ENCODE peak calls at places on chromosomes 7 and 10, in four cellular contexts. One of them, this sample, is unnamed.

GRCh38 chr10:33136271-33136670 is 178.2 kb upstream of the ITGB1 start:
- DNase-seq in fibroblast of pulmonary artery: no peak
- DNase-seq in pancreas: no peak
- DNase-seq in IMR-90: peak; percentile 77
- DNase-seq in this sample: peak; percentile 51

GRCh38 chr7:20287317-20287716 is 43.4 kb upstream of the ITGB8 start:
- DNase-seq in pancreas: no peak
- DNase-seq in IMR-90: no peak
- DNase-seq in fibroblast of pulmonary artery: no peak
- DNase-seq in this sample: no peak

GRCh38 chr7:80181411-80181810 is 46.8 kb downstream of the GNAI1 start:
- DNase-seq in pancreas: no peak
- DNase-seq in fibroblast of pulmonary artery: no peak
- DNase-seq in IMR-90: no peak
- DNase-seq in this sample: no peak

GRCh38 chr7:12297709-12298108 is 86.6 kb downstream of the TMEM106B start:
- DNase-seq in fibroblast of pulmonary artery: no peak
- DNase-seq in pancreas: no peak
- DNase-seq in IMR-90: no peak
- DNase-seq in this sample: no peak

GRCh38 chr7:26397786-26398435 is 106.2 kb downstream of the SNX10 start:
- DNase-seq in pancreas: no peak
- DNase-seq in fibroblast of pulmonary artery: peak; percentile 3
- DNase-seq in IMR-90: no peak
- DNase-seq in this sample: no peak

GRCh38 chr10:14487511-14487909 is 156.8 kb upstream of the FRMD4A start:
- DNase-seq in pancreas: no peak
- DNase-seq in fibroblast of pulmonary artery: peak; percentile 39
- DNase-seq in IMR-90: peak; percentile 84
- DNase-seq in this sample: peak; percentile 43

GRCh38 chr7:2040893-2041270 is 191.9 kb downstream of the MAD1L1 start:
- DNase-seq in pancreas: peak; percentile 15
- DNase-seq in fibroblast of pulmonary artery: no peak
- DNase-seq in IMR-90: no peak
- DNase-seq in this sample: no peak

GRCh38 chr10:31143331-31143935 is 111.8 kb upstream of the ZNF438 start:
- DNase-seq in IMR-90: no peak
- DNase-seq in pancreas: no peak
- DNase-seq in fibroblast of pulmonary artery: no peak
- DNase-seq in this sample: no peak

GRCh38 chr10:14416308-14416700 is 85.6 kb upstream of the FRMD4A start:
- DNase-seq in fibroblast of pulmonary artery: no peak
- DNase-seq in IMR-90: no peak
- DNase-seq in pancreas: no peak
- DNase-seq in this sample: peak; percentile 79

GRCh38 chr7:132980406-132980805 is 101.5 kb downstream of the CHCHD3 start:
- DNase-seq in pancreas: no peak
- DNase-seq in IMR-90: peak; percentile 6
- DNase-seq in fibroblast of pulmonary artery: no peak
- DNase-seq in this sample: no peak

GRCh38 chr10:77626266-77626935 is 11.2 kb downstream of the KCNMA1 start:
- DNase-seq in fibroblast of pulmonary artery: no peak
- DNase-seq in pancreas: no peak
- DNase-seq in IMR-90: no peak
- DNase-seq in this sample: no peak

GRCh38 chr7:1940402-1940786 is 270.3 kb downstream of the ELFN1 start:
- DNase-seq in IMR-90: no peak
- DNase-seq in fibroblast of pulmonary artery: peak; percentile 25
- DNase-seq in pancreas: peak; percentile 72
- DNase-seq in this sample: peak; percentile 59

DNA sequence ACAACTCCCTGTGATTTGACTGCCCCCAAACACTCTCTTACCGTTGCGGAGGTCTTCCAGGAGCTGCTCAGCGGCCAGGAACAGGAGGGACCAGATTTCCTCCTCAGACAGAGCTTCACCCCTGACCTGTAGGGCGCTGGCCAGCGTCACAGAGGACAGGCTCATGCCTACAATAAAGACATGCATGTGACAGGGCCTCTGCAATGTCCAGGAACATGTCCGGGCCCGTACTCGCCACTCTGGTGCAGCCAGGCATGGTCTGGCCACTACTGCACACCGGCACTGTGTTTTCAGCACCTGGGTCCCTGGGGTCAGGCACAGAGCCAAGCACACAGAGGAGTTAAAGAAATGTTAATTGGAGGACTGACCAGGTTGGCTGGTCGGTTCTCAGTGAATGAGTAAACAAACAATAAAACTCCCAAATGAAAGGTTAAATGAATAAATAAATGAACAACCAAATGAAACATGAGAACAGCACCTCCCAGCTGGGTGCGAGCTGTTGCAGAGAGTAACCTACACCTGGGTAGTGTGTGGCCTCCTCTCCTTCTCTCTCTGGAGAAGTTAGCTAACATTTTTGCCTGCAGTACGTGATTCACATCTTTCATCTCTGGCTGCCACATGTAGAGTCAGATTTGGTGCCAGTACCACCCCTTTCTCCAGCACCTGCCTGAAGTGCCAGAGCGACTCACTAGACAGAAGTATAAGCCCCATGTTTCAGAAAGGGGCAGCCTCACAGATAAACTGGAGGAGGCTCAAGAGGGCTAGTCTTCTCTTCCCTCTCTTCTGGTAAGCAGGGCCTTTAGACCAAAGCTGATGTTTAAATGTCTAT is 22.8 kb downstream of the FRMPD2 start:
- DNase-seq in IMR-90: no peak
- DNase-seq in fibroblast of pulmonary artery: no peak
- DNase-seq in pancreas: no peak
- DNase-seq in this sample: no peak
- H3K4me3 ChIP-seq in IMR-90: no peak overlapping the region
- H3K4me3 ChIP-seq in fibroblast of pulmonary artery: no peak overlapping the region
- H3K4me3 ChIP-seq in pancreas: no peak overlapping the region
- H3K4me3 ChIP-seq in this sample: no peak overlapping the region

GRCh38 chr10:133257489-133258065 is 19.1 kb downstream of the ADAM8 start:
- DNase-seq in IMR-90: no peak
- DNase-seq in pancreas: peak; percentile 91
- DNase-seq in fibroblast of pulmonary artery: peak; percentile 42
- DNase-seq in this sample: peak; percentile 49

GRCh38 chr10:133260895-133261725 is 15.6 kb downstream of the ADAM8 start:
- DNase-seq in pancreas: peak; percentile 89
- DNase-seq in IMR-90: no peak
- DNase-seq in fibroblast of pulmonary artery: no peak
- DNase-seq in this sample: peak; percentile 21

GRCh38 chr10:133258818-133259602 is 17.7 kb downstream of the ADAM8 start:
- DNase-seq in fibroblast of pulmonary artery: peak; percentile 99
- DNase-seq in IMR-90: peak; percentile 100
- DNase-seq in pancreas: no peak
- DNase-seq in this sample: peak; percentile 100

GRCh38 chr10:133259603-133259992 is 17.1 kb downstream of the ADAM8 start:
- DNase-seq in IMR-90: no peak
- DNase-seq in pancreas: no peak
- DNase-seq in fibroblast of pulmonary artery: no peak
- DNase-seq in this sample: no peak

DNA sequence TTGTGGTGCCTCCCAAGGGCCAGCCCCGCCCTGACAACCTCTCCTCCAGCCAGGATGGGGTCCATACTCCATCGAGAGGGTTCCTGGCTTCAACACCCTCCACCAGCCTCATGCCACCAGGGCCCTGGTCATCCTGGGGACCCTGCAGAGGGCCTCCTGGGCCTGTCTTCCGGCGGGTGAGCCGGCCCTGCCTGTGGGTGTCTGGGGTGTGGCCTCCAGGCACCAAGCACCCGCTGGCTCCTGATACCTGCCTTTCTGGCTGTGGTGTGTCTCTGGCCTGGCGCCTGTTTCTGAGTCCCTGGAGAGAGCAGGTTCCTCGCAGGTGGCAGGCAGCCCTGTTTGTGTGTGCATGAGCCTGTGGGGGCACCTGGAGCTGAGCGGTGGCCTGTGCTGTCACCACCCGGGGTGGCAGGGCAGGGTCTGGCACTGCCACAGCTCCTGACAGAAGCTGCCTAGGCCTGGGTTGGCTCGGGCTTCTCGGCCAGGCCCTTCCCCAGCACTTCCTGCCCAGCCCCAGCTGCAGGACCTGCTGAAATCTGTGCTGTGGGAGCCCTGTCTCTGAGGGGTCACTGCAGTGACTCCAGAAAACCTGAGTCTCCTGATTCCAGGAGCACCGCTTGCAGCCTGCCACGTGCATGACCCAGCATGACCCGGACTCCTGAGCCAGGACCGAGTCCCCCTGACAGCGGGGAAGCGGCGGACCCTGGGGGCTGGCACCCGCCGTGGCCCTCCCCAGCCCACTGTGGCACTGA is 18.4 kb downstream of the ADAM8 start:
- DNase-seq in pancreas: peak; percentile 89
- DNase-seq in IMR-90: no peak
- DNase-seq in fibroblast of pulmonary artery: no peak
- DNase-seq in this sample: no peak
- TF ChIP-seq CTCF in pancreas: no peak
- TF ChIP-seq CTCF in IMR-90: no peak
- TF ChIP-seq CTCF in fibroblast of pulmonary artery: no peak
- TF ChIP-seq CTCF in this sample: no peak

GRCh38 chr7:108448777-108449576 is 7.3 kb downstream of the NRCAM start:
- DNase-seq in pancreas: no peak
- DNase-seq in fibroblast of pulmonary artery: no peak
- DNase-seq in IMR-90: no peak
- DNase-seq in this sample: no peak
- H3K4me3 ChIP-seq in pancreas: no peak overlapping the region
- H3K4me3 ChIP-seq in fibroblast of pulmonary artery: no peak overlapping the region
- H3K4me3 ChIP-seq in IMR-90: no peak overlapping the region
- H3K4me3 ChIP-seq in this sample: no peak overlapping the region

DNA sequence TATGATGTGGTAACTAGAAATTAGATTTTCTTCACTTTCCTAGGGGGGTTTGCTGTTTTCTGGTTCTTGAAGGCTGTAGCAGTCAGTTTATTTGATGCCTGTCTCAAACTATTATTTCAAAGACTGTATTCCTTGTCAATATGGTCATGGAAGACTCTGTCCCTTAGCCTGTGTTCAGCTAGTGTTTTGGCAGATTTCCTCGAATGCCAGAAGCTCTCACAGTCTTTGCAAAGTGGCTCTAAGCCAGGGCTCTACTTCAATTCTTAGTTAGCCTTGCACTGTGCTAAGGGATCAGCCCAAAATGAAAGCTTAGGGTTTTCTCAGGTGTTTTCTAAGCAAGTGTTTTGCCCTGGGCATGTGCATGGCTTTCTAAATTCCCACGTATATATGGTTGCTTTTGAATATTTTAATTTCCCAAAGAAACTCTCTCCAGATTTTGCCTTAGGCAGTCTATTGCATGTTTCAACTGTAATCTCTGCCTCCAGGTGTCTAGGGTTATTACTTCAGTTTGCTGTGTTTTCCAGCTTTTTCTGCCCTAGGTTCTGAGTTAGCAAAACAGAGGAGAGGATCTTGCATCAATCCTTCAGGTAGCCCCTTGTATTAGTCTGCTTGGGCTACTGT is 7.2 kb upstream of the C1GALT1 start:
- DNase-seq in pancreas: no peak
- DNase-seq in fibroblast of pulmonary artery: no peak
- DNase-seq in IMR-90: no peak
- DNase-seq in this sample: peak; percentile 37
- TF ChIP-seq CTCF in pancreas: no peak
- TF ChIP-seq CTCF in fibroblast of pulmonary artery: no peak
- TF ChIP-seq CTCF in IMR-90: no peak
- TF ChIP-seq CTCF in this sample: no peak

DNA sequence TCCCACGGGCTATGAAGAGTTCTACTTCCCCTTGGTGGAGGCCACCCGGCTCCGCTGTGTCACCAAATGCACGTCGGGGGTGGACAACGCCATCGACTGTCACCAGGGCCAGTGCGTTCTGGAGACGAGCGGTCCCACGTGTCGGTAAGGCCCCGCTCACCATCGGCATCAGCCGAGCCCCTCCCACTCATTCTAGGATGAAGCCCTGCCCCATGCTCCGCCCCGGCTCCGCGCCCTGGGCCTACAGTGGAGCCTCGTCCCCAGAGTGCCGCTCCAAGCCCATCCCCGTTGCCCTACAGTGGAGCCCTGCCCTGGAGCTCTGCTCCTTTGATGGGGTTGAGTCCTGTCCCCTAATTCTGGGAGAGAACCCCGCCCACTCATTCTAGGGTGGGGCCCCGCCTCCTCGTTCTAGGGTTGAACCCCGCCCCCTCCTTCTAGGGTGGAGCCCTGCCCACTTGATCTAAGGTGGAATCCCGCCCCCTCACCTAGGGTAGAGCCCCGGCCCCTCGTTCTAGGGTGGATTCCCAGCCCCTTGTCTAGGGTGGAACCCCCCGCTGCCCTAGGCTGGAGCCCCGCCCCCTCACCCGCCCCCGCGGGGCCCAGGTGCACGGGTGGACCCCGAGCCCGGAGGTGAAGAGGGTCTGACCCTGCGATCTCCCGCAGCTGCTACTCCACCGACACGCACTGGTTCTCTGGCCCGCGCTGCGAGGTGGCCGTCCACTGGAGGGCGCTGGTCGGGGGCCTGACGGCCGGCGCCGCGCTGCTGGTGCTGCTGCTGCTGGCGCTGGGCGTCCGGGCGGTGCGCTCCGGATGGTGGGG is 3.4 kb upstream of the MUC12 start:
- DNase-seq in pancreas: peak; percentile 92
- DNase-seq in IMR-90: no peak
- DNase-seq in fibroblast of pulmonary artery: peak; percentile 52
- DNase-seq in this sample: peak; percentile 59
- H3K4me3 ChIP-seq in pancreas: peak overlapping the region; percentile 53
- H3K4me3 ChIP-seq in IMR-90: no peak overlapping the region
- H3K4me3 ChIP-seq in fibroblast of pulmonary artery: no peak overlapping the region
- H3K4me3 ChIP-seq in this sample: no peak overlapping the region

GRCh38 chr7:36473454-36474282 is 84.0 kb downstream of the ANLN start:
- DNase-seq in fibroblast of pulmonary artery: peak; percentile 31
- DNase-seq in IMR-90: no peak
- DNase-seq in pancreas: no peak
- DNase-seq in this sample: peak; percentile 24

GRCh38 chr7:36475011-36475342 is 85.3 kb downstream of the ANLN start:
- DNase-seq in IMR-90: no peak
- DNase-seq in pancreas: no peak
- DNase-seq in fibroblast of pulmonary artery: no peak
- DNase-seq in this sample: no peak

GRCh38 chr7:36474283-36475010 is 84.8 kb downstream of the ANLN start:
- DNase-seq in fibroblast of pulmonary artery: peak; percentile 44
- DNase-seq in pancreas: no peak
- DNase-seq in IMR-90: peak; percentile 41
- DNase-seq in this sample: peak; percentile 31

GRCh38 chr7:36472141-36472729 is 82.6 kb downstream of the ANLN start:
- DNase-seq in fibroblast of pulmonary artery: no peak
- DNase-seq in pancreas: no peak
- DNase-seq in IMR-90: no peak
- DNase-seq in this sample: no peak

DNA sequence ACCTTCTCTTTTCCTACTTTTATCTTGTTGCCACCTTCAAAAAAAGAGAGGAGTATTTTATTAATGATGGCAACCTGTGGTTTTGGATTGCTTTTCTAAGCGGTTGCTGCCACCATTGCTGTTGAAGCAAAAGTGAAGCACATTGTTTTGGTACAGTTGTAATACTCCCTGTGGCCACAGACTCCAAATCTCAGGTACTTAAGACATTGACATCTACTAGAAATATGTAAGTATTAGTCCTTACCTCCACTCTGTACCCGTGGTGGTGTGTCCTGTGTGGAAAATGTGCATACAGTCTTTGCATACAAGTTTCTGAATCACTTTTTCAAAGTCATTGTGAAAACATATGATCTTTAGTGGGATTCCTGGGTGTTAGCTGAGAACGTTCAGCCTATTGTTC is 85.7 kb downstream of the ANLN start:
- DNase-seq in IMR-90: no peak
- DNase-seq in fibroblast of pulmonary artery: no peak
- DNase-seq in pancreas: no peak
- DNase-seq in this sample: no peak
- TF ChIP-seq CTCF in IMR-90: no peak
- TF ChIP-seq CTCF in fibroblast of pulmonary artery: no peak
- TF ChIP-seq CTCF in pancreas: no peak
- TF ChIP-seq CTCF in this sample: no peak